ENCODE peak calls at places on chromosome 7, in nine cellular contexts. Y is T-cell; P is mucosa of descending colon; D is skeletal muscle cell; J is GM12865; R is non-pigmented ciliary epithelial cell; H is hypothalamus; M is anterior cingulate cortex; U is stimulated activated CD8-positive, alpha-beta memory T cell treated with anti-CD3 and anti-CD28 coated beads, Interleukin-4, amount 100 ng/mL, for 24 hours. B is an unnamed sample.

GRCh38 chr7:130421685-130422084 is 19.1 kb downstream of the CEP41 start:
- DNase-seq in Y (no peak), P (no peak), D (no peak), J (peak; percentile 50), R (no peak), H (no peak), M (peak; percentile 34), U (no peak), B (peak; percentile 81)

GRCh38 chr7:39621261-39621660 is 2.1 kb upstream of the RALA start:
- DNase-seq in Y (no peak), P (no peak), D (peak; percentile 88), J (no peak), R (peak; percentile 92), H (no peak), M (no peak), U (no peak), B (no peak)

GRCh38 chr7:104980969-104981670 is 32.9 kb upstream of the KMT2E start:
- DNase-seq in Y (no peak), P (no peak), D (no peak), J (peak; percentile 68), R (no peak), H (no peak), M (no peak), U (no peak), B (peak; percentile 74)

GRCh38 chr7:14900051-14900450 is 2.5 kb downstream of the DGKB start:
- DNase-seq in Y (no peak), P (no peak), D (no peak), J (no peak), R (no peak), H (no peak), M (no peak), U (no peak), B (peak; percentile 50)

GRCh38 chr7:131164025-131164899 is 163.4 kb upstream of the MKLN1 start:
- DNase-seq in Y (no peak), P (no peak), D (peak; percentile 76), J (no peak), R (peak; percentile 70), H (no peak), M (no peak), U (no peak), B (no peak)

GRCh38 chr7:30168800-30169584 is 34.2 kb downstream of the MTURN start:
- DNase-seq in Y (no peak), P (no peak), D (peak; percentile 91), J (no peak), R (peak; percentile 62), H (no peak), M (no peak), U (no peak), B (no peak)

GRCh38 chr7:6460990-6461584 is 13.3 kb upstream of the DAGLB start:
- DNase-seq in Y (no peak), P (no peak), D (no peak), J (no peak), R (no peak), H (no peak), M (no peak), U (no peak), B (no peak)

GRCh38 chr7:106870983-106871410 is 5.9 kb downstream of the PIK3CG start:
- DNase-seq in Y (no peak), P (no peak), D (peak; percentile 12), J (peak; percentile 92), R (no peak), H (no peak), M (no peak), U (no peak), B (no peak)

GRCh38 chr7:98630149-98630548 is 13.1 kb downstream of the NPTX2 start:
- DNase-seq in Y (no peak), P (no peak), D (no peak), J (no peak), R (no peak), H (no peak), M (no peak), U (no peak), B (no peak)

GRCh38 chr7:142887282-142888015 is 1.9 kb upstream of the TRPV6 start:
- DNase-seq in Y (no peak), P (no peak), D (no peak), J (no peak), R (no peak), H (no peak), M (no peak), U (no peak), B (no peak)

GRCh38 chr7:158695726-158696452 is 8.7 kb downstream of the NCAPG2 start:
- DNase-seq in Y (no peak), P (no peak), D (peak; percentile 53), J (peak; percentile 38), R (no peak), H (no peak), M (peak; percentile 52), U (no peak), B (peak; percentile 55)

GRCh38 chr7:135236727-135237126 is 3.1 kb downstream of the STRA8 start:
- DNase-seq in Y (no peak), P (no peak), D (no peak), J (no peak), R (no peak), H (no peak), M (no peak), U (no peak), B (no peak)

GRCh38 chr7:129492406-129492805 is 9.9 kb upstream of the SMKR1 start:
- DNase-seq in Y (no peak), P (no peak), D (no peak), J (no peak), R (no peak), H (no peak), M (no peak), U (no peak), B (no peak)

GRCh38 chr7:75965617-75966016 is 28.8 kb downstream of the TMEM120A start:
- DNase-seq in Y (no peak), P (no peak), D (no peak), J (no peak), R (no peak), H (no peak), M (no peak), U (no peak), B (no peak)

GRCh38 chr7:14275346-14275745 is 285.9 kb upstream of the ETV1 start:
- DNase-seq in Y (no peak), P (no peak), D (peak; percentile 6), J (no peak), R (no peak), H (no peak), M (no peak), U (no peak), B (no peak)

GRCh38 chr7:7176421-7177043 is 5.8 kb upstream of the C1GALT1 start:
- DNase-seq in Y (no peak), P (no peak), D (peak; percentile 84), J (no peak), R (peak; percentile 81), H (no peak), M (no peak), U (no peak), B (no peak)

GRCh38 chr7:113444281-113444680 is 325.9 kb upstream of the SMIM30 start:
- DNase-seq in Y (no peak), P (no peak), D (no peak), J (no peak), R (no peak), H (no peak), M (no peak), U (no peak), B (no peak)

GRCh38 chr7:81507231-81507630 is 262.6 kb downstream of the HGF start:
- DNase-seq in Y (no peak), P (no peak), D (peak; percentile 19), J (no peak), R (no peak), H (no peak), M (no peak), U (no peak), B (no peak)

GRCh38 chr7:30559566-30559965 is 35.1 kb upstream of the GARS1 start:
- DNase-seq in Y (no peak), P (no peak), D (no peak), J (no peak), R (no peak), H (no peak), M (no peak), U (no peak), B (no peak)

GRCh38 chr7:91600112-91600511 is 280.4 kb downstream of the MTERF1 start:
- DNase-seq in Y (no peak), P (no peak), D (no peak), J (no peak), R (no peak), H (no peak), M (no peak), U (no peak), B (no peak)

GRCh38 chr7:100153713-100154519 is 4.6 kb downstream of the TRAPPC14 start:
- DNase-seq in Y (no peak), P (peak; percentile 81), D (no peak), J (no peak), R (no peak), H (no peak), M (no peak), U (no peak), B (no peak)

GRCh38 chr7:31948041-31948440 is 122.2 kb downstream of the PDE1C start:
- DNase-seq in Y (no peak), P (no peak), D (peak; percentile 83), J (peak; percentile 16), R (peak; percentile 35), H (no peak), M (no peak), U (no peak), B (no peak)

GRCh38 chr7:50359258-50359994 is 54.9 kb downstream of the IKZF1 start:
- DNase-seq in Y (no peak), P (no peak), D (no peak), J (no peak), R (no peak), H (no peak), M (no peak), U (no peak), B (no peak)

GRCh38 chr7:105988277-105988676 is 25.2 kb downstream of the CDHR3 start:
- DNase-seq in Y (no peak), P (no peak), D (no peak), J (no peak), R (no peak), H (no peak), M (no peak), U (no peak), B (no peak)

GRCh38 chr7:138387755-138388475 is 72.1 kb upstream of the TRIM24 start:
- DNase-seq in Y (no peak), P (no peak), D (no peak), J (peak; percentile 5), R (no peak), H (no peak), M (no peak), U (no peak), B (no peak)

GRCh38 chr7:37482505-37482904 is 33.8 kb upstream of the ELMO1 start:
- DNase-seq in Y (no peak), P (no peak), D (no peak), J (no peak), R (no peak), H (no peak), M (no peak), U (no peak), B (no peak)

GRCh38 chr7:8214162-8214897 is 47.6 kb downstream of the ICA1 start:
- DNase-seq in Y (no peak), P (no peak), D (peak; percentile 60), J (no peak), R (no peak), H (no peak), M (peak; percentile 52), U (no peak), B (no peak)

GRCh38 chr7:90474284-90475210 is 5.1 kb downstream of the PTTG1IP2 start:
- DNase-seq in Y (no peak), P (no peak), D (peak; percentile 83), J (no peak), R (peak; percentile 76), H (no peak), M (no peak), U (no peak), B (no peak)

GRCh38 chr7:18352339-18353255 is 143.0 kb upstream of the HDAC9 start:
- DNase-seq in Y (no peak), P (no peak), D (peak; percentile 44), J (peak; percentile 61), R (peak; percentile 44), H (no peak), M (no peak), U (no peak), B (peak; percentile 61)

GRCh38 chr7:100745184-100745583 is 11.8 kb downstream of the ZAN start:
- DNase-seq in Y (no peak), P (no peak), D (no peak), J (peak; percentile 85), R (no peak), H (no peak), M (peak; percentile 23), U (peak; percentile 6), B (peak; percentile 39)

GRCh38 chr7:143504937-143505297 is 27.2 kb downstream of the TAS2R41 start:
- DNase-seq in Y (no peak), P (no peak), D (no peak), J (no peak), R (no peak), H (no peak), M (no peak), U (no peak), B (no peak)

B was measured in NCI-H345.